ENCODE peak calls at places on chromosomes 5 and 9, in five cellular contexts. B is HepG2, J is GM12878, I is H1, H is K562. N is an unnamed sample.

GRCh38 chr9:126763130-126763764 is 41.6 kb upstream of the ZBTB43 start:
- DNase-seq in J (no peak), H (peak), B (no peak), I (no peak), N (peak)

GRCh38 chr5:72036951-72037350 is 70.3 kb upstream of the MAP1B start:
- DNase-seq in J (no peak), I (no peak), H (no peak), B (no peak), N (no peak)

GRCh38 chr9:129178983-129179382 is 922 bp upstream of the IER5L start:
- DNase-seq in I (peak), H (no peak), B (no peak), J (no peak), N (no peak)

GRCh38 chr5:169067641-169068316 is 233.2 kb downstream of the SLIT3 start:
- DNase-seq in B (no peak), H (no peak), I (no peak), J (no peak), N (no peak)

GRCh38 chr9:90629354-90629753 is 13.3 kb downstream of the DIRAS2 start:
- DNase-seq in H (no peak), J (no peak), B (no peak), I (no peak), N (no peak)

GRCh38 chr5:9932770-9933169 is 302.6 kb upstream of the TAS2R1 start:
- DNase-seq in B (no peak), J (no peak), H (no peak), I (no peak), N (peak)

GRCh38 chr5:123438244-123438643 is 15.0 kb upstream of the CEP120 start:
- DNase-seq in H (no peak), J (no peak), B (no peak), I (no peak), N (no peak)

GRCh38 chr5:53067641-53068040 is 41.9 kb downstream of the MOCS2 start:
- DNase-seq in B (no peak), I (no peak), H (no peak), J (no peak), N (no peak)

GRCh38 chr9:20112367-20112766 is 323.5 kb upstream of the SLC24A2 start:
- DNase-seq in J (no peak), I (no peak), B (no peak), H (no peak), N (no peak)

GRCh38 chr9:132648283-132648682 is 21.5 kb downstream of the DDX31 start:
- DNase-seq in J (no peak), I (no peak), H (no peak), B (no peak), N (no peak)

GRCh38 chr5:181114284-181114843 is 16.6 kb downstream of the OR2V1 start:
- DNase-seq in H (no peak), B (no peak), J (no peak), I (no peak), N (no peak)

GRCh38 chr5:125348221-125348692 is 601.8 kb upstream of the ZNF608 start:
- DNase-seq in J (no peak), I (peak), H (no peak), B (no peak), N (no peak)

GRCh38 chr5:143124593-143124992 is 278.9 kb downstream of the NR3C1 start:
- DNase-seq in H (peak), J (peak), I (no peak), B (peak), N (peak)

GRCh38 chr9:77211561-77211960 is 34.2 kb downstream of the VPS13A start:
- DNase-seq in B (no peak), I (no peak), H (no peak), J (no peak), N (no peak)

GRCh38 chr5:579211-579610 is 32.9 kb upstream of the CEP72 start:
- DNase-seq in J (no peak), I (no peak), B (no peak), H (no peak), N (no peak)

GRCh38 chr5:575636-576035 is 36.5 kb upstream of the CEP72 start:
- DNase-seq in J (no peak), B (no peak), H (no peak), I (no peak), N (no peak)

GRCh38 chr5:579746-580366 is 32.3 kb upstream of the CEP72 start:
- DNase-seq in I (no peak), B (no peak), H (no peak), J (no peak), N (no peak)

GRCh38 chr5:580436-580835 is 31.7 kb upstream of the CEP72 start:
- DNase-seq in B (no peak), I (no peak), J (no peak), H (no peak), N (no peak)

GRCh38 chr5:577800-578199 is 34.3 kb upstream of the CEP72 start:
- DNase-seq in J (no peak), B (no peak), H (no peak), I (no peak), N (no peak)
- TF ChIP-seq JUND in J (no peak), B (no peak), H (no peak), I (no peak), N (no peak)

GRCh38 chr5:3709724-3710348 is 114.2 kb downstream of the IRX1 start:
- DNase-seq in B (no peak), J (no peak), H (no peak), I (no peak), N (no peak)

GRCh38 chr5:3709058-3709723 is 113.6 kb downstream of the IRX1 start:
- DNase-seq in B (no peak), H (no peak), I (peak), J (no peak), N (no peak)

DNA sequence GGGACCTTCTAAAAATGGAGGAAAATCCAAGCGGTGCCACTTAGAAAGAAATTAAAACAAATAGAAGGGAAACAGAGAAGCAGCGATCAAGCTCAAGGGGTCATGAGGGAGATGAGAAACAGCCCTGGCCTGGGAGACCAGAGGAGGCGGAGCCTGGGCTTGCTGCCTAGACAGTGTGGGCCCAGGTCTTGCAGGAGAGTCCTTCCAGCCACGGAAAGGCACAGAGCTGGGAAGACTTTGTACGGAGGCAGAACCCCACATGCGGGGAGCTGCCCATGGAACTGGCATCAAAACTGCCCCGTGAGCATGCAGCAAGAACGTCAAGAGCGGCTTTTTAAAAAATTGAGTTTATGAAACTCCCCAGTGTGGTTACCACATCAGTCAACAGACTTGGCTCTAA is 119.4 kb downstream of the IRX1 start:
- DNase-seq in J (no peak), B (no peak), H (no peak), I (no peak), N (no peak)
- H2AFZ ChIP-seq in J (no peak), B (no peak), H (no peak), I (no peak), N (no peak)

DNA sequence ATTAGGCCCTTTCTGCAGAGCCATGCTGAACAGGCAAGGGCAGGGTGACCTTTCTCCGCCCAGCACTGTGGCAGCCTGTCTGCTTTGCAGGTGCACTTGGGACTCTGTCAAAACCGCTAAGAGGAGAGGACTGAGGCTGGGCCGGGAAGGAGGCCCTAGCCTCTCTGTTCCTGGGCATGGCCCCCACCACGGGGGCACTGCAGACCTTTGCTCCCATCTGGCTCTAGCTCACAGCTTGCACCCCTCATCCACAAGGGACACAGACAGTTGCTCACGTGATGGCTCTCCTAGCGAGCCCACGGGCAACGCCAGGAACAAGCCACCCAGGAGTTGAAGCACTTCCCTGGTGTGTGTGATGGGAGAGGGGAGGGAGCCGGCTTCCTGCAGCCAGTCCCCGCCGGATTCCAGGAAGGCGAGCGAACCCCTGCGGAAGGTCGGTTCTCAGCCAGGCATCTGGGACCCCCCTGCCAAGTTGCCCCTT is 43.0 kb upstream of the FCN1 start:
- DNase-seq in J (no peak), H (no peak), B (no peak), I (no peak), N (no peak)
- TF ChIP-seq CHD2 in J (no peak), H (no peak), B (no peak), I (no peak), N (no peak)

DNA sequence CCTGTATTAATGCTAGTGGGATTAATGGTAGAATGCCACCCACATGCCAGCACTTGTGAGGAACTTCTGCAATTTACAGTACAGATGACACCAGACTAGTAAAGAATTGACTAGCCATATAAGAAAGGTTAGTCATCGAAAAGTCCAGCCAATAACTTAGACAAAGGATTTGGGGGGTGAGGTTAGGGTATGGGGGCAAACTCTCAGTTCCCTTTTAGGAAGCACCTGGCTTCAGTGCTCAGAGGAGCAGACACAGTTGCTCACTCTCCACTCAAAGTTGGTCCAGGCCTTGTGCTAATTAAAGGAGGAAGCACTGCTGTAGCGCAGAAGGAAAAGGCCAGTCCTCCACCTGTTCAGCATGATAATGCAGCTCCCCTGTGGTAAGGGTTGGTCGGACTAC is 25.2 kb downstream of the TGFBR1 start:
- DNase-seq in I (no peak), J (peak), H (no peak), B (no peak), N (no peak)
- TF ChIP-seq JUND in I (no peak), J (no peak), H (no peak), B (no peak), N (no peak)

DNA sequence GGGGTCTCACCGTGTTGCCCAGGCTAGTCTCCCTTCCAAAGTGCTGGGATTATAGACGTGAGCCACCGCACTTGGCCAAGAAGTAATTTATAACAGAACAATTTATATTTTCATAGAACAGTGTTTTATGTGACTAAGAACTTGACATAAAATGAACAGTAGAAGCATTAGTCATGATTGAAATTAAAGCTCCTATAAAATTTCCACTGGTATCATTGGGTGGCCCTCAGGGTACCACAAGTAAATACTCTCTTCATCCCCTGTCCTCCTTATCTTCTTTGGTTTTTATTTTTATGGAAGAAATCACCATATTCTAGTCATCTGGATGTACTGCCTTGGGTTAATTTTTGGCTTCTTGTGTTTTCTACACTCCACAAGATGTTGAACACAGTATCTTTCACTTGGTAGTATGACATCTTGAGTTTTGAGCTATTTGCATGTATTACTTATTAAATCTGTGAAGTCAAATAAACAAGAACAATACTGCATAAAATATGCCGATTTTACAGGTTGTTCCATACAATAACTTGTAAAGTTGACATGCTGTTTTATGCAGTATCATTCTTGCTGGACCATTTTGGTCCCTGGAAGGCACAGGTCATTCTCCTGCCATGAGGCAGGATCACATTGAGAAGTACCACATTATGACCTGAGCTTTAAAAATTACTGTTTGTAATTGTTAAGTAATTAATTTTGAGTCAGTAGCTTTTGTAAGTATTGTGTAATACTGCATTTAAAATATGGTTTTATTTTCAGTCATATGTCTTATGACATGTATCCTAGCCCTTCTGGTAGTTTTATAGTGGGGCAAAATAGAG is 24.4 kb downstream of the LMNB1 start:
- DNase-seq in J (no peak), H (no peak), B (no peak), I (no peak), N (no peak)
- H2AFZ ChIP-seq in J (no peak), H (no peak), B (no peak), I (no peak), N (no peak)

GRCh38 chr5:139651863-139652787 is 4.0 kb downstream of the CXXC5 start:
- DNase-seq in B (no peak), J (peak), H (peak), I (no peak), N (peak)
- TF ChIP-seq CHD2 in B (no peak), J (no peak), H (no peak), I (no peak), N (no peak)

DNA sequence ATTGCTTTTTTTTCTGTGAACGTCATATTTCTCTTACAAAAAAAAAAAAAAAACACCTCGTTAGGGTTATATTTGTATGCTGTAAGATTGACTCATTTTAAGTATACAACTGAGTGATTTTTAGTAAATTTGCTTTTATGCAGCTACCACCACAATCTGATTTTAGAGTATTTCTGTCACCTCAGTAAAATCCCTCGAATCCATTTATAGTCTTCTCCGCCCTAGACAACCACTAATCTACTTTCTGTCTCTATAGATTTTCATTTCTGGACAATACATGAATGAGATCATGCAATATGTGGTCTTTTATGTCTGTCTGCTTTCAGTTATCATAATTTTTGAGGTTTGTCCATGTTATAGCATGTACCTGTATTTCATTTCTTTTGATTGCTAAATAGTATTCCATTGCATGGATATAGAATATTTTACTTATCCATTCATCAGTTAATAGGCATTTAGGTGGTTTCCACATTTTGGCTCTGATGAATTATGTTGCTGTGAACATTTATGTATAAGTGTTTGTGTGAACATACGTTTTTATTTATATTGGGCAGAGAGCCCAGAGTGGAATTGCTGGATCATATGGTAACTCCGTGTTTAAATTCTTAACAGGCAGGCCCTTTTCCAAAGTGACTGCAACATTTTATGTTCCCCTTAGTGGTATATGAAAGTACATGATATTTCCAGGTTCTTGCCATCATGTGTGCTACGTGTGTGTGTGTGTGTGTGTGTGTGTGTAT is 171.4 kb downstream of the SGCD start:
- DNase-seq in J (no peak), B (no peak), I (no peak), H (no peak), N (no peak)
- TF ChIP-seq JUND in J (no peak), B (no peak), I (no peak), H (no peak), N (no peak)